ENCODE peak calls at places on chromosomes 6 and 20, in five cellular contexts. N is IMR-90, R is A549, X is adrenal gland, I is heart left ventricle. K is an unnamed sample.
A peak's percentile ranks its signal among the peaks of the same experiment; 100 is the strongest.

GRCh38 chr6:165846123-165846966 is 183.3 kb upstream of the PDE10A start:
- DNase-seq in X (no peak), N (peak; percentile 8), R (no peak), I (no peak), K (no peak)

GRCh38 chr6:22147983-22148797 is 148.6 kb downstream of the PRL start:
- DNase-seq in I (peak; percentile 53), X (no peak), R (no peak), N (peak; percentile 92), K (peak; percentile 51)

GRCh38 chr20:18669241-18670019 is 81.6 kb downstream of the DTD1 start:
- DNase-seq in X (no peak), N (no peak), R (no peak), I (no peak), K (no peak)

GRCh38 chr6:150535151-150535816 is 64.4 kb upstream of the PLEKHG1 start:
- DNase-seq in R (no peak), N (no peak), I (no peak), X (no peak), K (no peak)

GRCh38 chr6:9540534-9541126 is 874.2 kb downstream of the TFAP2A start:
- DNase-seq in I (no peak), X (no peak), R (peak; percentile 11), N (peak; percentile 67), K (no peak)

GRCh38 chr6:28531479-28532128 is 5.9 kb downstream of the GPX5 start:
- DNase-seq in N (no peak), X (no peak), I (no peak), R (no peak), K (no peak)

GRCh38 chr20:38723982-38724602 is at the start of gene SLC32A1:
- DNase-seq in N (no peak), R (no peak), X (no peak), I (no peak), K (no peak)

GRCh38 chr6:153602387-153602786 is 436.7 kb upstream of the OPRM1 start:
- DNase-seq in X (no peak), N (no peak), R (no peak), I (no peak), K (no peak)

GRCh38 chr6:40183902-40184301 is 249.6 kb upstream of the MOCS1 start:
- DNase-seq in X (no peak), N (no peak), I (no peak), R (no peak), K (no peak)

GRCh38 chr20:15475483-15475882 is 1097.8 kb downstream of the KIF16B start:
- DNase-seq in R (no peak), X (no peak), N (no peak), I (peak; percentile 29), K (no peak)

GRCh38 chr6:39861663-39862062 is 69.5 kb downstream of the DAAM2 start:
- DNase-seq in N (no peak), R (no peak), I (peak; percentile 57), X (no peak), K (no peak)

GRCh38 chr20:48659888-48660287 is 167.9 kb downstream of the PREX1 start:
- DNase-seq in R (no peak), X (no peak), I (no peak), N (no peak), K (peak; percentile 83)

GRCh38 chr6:11224252-11224965 is 8.1 kb downstream of the NEDD9 start:
- DNase-seq in R (no peak), I (no peak), X (no peak), N (peak; percentile 74), K (no peak)

GRCh38 chr6:105794870-105795269 is 291.3 kb upstream of the PRDM1 start:
- DNase-seq in X (no peak), R (no peak), I (no peak), N (no peak), K (no peak)

GRCh38 chr20:20002101-20002998 is 14.8 kb upstream of the NAA20 start:
- DNase-seq in X (peak; percentile 51), N (peak; percentile 69), R (no peak), I (no peak), K (no peak)

GRCh38 chr20:34582911-34583310 is 24.4 kb downstream of the MAP1LC3A start:
- DNase-seq in N (peak; percentile 24), R (no peak), X (peak; percentile 29), I (no peak), K (no peak)

GRCh38 chr20:54922096-54922495 is 446.7 kb downstream of the DOK5 start:
- DNase-seq in X (no peak), I (no peak), R (no peak), N (no peak), K (no peak)

GRCh38 chr6:141955621-141956020 is 177.1 kb upstream of the GJE1 start:
- DNase-seq in X (no peak), R (no peak), I (no peak), N (no peak), K (no peak)

GRCh38 chr6:40550096-40550731 is 37.0 kb downstream of the LRFN2 start:
- DNase-seq in X (peak; percentile 62), I (no peak), R (peak; percentile 5), N (peak; percentile 59), K (no peak)

GRCh38 chr6:168684471-168684870 is 243.5 kb downstream of the SMOC2 start:
- DNase-seq in R (no peak), N (no peak), X (peak; percentile 24), I (no peak), K (no peak)

GRCh38 chr6:56888687-56889086 is 66.2 kb upstream of the BEND6 start:
- DNase-seq in R (no peak), X (no peak), N (no peak), I (no peak), K (no peak)

GRCh38 chr6:166097914-166098522 is 69.6 kb downstream of the TBXT start:
- DNase-seq in X (peak; percentile 90), N (peak; percentile 82), I (peak; percentile 69), R (peak; percentile 61), K (no peak)

GRCh38 chr20:17837179-17837578 is 131.4 kb downstream of the SNX5 start:
- DNase-seq in I (no peak), N (no peak), X (no peak), R (no peak), K (no peak)

GRCh38 chr6:32947552-32948465 is 5.1 kb downstream of the HLA-DMA start:
- DNase-seq in X (no peak), R (no peak), I (no peak), N (peak; percentile 64), K (no peak)

GRCh38 chr6:19879663-19880062 is 42.5 kb downstream of the ID4 start:
- DNase-seq in R (no peak), I (no peak), N (no peak), X (no peak), K (no peak)

GRCh38 chr20:34124469-34125249 is 12.6 kb upstream of the EIF2S2 start:
- DNase-seq in I (no peak), X (no peak), N (no peak), R (no peak), K (no peak)

GRCh38 chr20:18527836-18528235 is 20.1 kb downstream of the SEC23B start:
- DNase-seq in I (no peak), N (peak; percentile 75), X (no peak), R (no peak), K (no peak)

GRCh38 chr20:10653593-10654288 is 20.1 kb downstream of the JAG1 start:
- DNase-seq in I (peak; percentile 67), X (no peak), N (peak; percentile 94), R (no peak), K (no peak)

GRCh38 chr6:31547727-31548422 is 467 bp downstream of the NFKBIL1 start:
- DNase-seq in I (no peak), R (no peak), X (no peak), N (no peak), K (no peak)

GRCh38 chr20:40233401-40233800 is 455.6 kb downstream of the MAFB start:
- DNase-seq in R (no peak), N (no peak), I (no peak), X (no peak), K (no peak)

GRCh38 chr6:53793318-53793975 is 1.4 kb upstream of the LRRC1 start:
- DNase-seq in I (peak; percentile 28), X (peak; percentile 73), R (peak; percentile 53), N (peak; percentile 61), K (peak; percentile 31)
- TF ChIP-seq POLR2A in I (no peak), X (no peak), R (no peak), N (no peak), K (no peak)

DNA sequence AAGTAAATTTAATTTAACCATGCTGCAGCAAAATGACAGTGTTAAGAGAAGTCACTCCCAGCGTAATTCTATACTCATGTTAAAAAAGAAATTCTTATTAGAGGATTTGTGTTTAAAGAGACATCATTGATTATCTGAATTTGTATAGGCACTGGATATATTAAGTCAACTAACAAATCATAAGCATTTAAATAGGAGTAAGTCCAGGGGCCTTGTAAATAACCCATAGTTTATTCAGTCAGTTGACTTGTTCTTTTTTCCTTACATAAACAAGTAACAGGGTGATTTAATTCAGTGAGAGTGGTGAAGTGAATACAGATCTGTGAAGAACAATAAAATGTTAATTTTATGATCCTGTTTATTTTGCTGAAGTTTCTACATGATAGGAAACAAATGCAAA is 22.4 kb downstream of the LYRM4 start:
- DNase-seq in I (no peak), X (no peak), R (no peak), N (no peak), K (no peak)
- TF ChIP-seq CTCF in I (no peak), X (no peak), R (no peak), N (no peak), K (no peak)

GRCh38 chr6:35731736-35732532 is 4.9 kb upstream of the ARMC12 start:
- DNase-seq in N (peak; percentile 83), I (peak; percentile 96), X (peak; percentile 98), R (peak; percentile 84), K (peak; percentile 96)
- TF ChIP-seq POLR2A in N (no peak), I (peak; percentile 39), X (peak; percentile 78), R (peak; percentile 26), K (no peak)

DNA sequence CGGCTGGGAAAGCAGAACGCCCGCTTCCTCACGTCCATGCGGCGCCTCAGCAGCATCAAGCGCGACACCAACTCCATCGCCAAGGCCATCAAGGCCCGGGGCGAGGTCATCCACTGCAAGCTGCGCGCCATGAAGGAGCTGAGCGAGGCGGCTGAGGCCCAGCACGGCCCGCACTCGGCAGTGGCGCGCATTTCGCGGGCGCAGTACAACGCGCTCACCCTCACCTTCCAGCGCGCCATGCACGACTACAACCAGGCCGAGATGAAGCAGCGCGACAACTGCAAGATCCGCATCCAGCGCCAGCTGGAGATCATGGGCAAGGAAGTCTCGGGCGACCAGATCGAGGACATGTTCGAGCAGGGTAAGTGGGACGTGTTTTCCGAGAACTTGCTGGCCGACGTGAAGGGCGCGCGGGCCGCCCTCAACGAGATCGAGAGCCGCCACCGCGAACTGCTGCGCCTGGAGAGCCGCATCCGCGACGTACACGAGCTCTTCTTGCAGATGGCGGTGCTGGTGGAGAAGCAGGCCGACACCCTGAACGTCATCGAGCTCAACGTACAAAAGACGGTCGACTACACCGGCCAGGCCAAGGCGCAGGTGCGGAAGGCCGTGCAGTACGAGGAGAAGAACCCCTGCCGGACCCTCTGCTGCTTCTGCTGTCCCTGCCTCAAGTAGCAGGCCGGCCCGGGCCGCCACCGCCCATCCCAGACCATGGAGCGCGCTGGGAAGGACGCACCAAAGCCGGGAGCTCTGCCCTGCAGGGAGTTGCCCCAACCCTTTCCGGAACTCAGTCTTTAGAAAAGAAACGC is 36.7 kb downstream of the STX11 start:
- DNase-seq in R (no peak), N (no peak), I (no peak), X (no peak), K (no peak)
- TF ChIP-seq CTCF in R (no peak), N (no peak), I (no peak), X (no peak), K (no peak)

K was measured in breast epithelium.